ENCODE peak calls at places on chromosomes 12 and 14, in ten cellular contexts. F is fibroblast of lung, P is fibroblast of the aortic adventitia, V is cardiac fibroblast, A is Peyer's patch, J is A673, R is endodermal cell, L is colonic mucosa, I is stomach, Z is cardiac muscle cell. D is an unnamed sample.

GRCh38 chr12:115620816-115621215 is 656.7 kb downstream of the MED13L start:
- DNase-seq in A (no peak), I (no peak), P (no peak), Z (no peak), J (no peak), L (no peak), V (no peak), F (no peak), R (no peak), D (no peak)

GRCh38 chr14:77140937-77141591 is 527 bp downstream of the ZDHHC22 start:
- DNase-seq in L (no peak), A (no peak), V (peak), R (peak), P (no peak), J (peak), Z (peak), I (no peak), F (peak), D (no peak)

GRCh38 chr14:31510222-31510621 is 22.4 kb upstream of the GPR33 start:
- DNase-seq in P (peak), R (no peak), F (peak), I (no peak), Z (peak), V (peak), A (no peak), J (peak), L (no peak), D (no peak)

GRCh38 chr12:108853426-108853825 is 4.0 kb downstream of the SSH1 start:
- DNase-seq in V (no peak), J (no peak), Z (no peak), F (no peak), P (no peak), L (no peak), A (no peak), I (no peak), R (no peak), D (no peak)

GRCh38 chr14:53355581-53356112 is 202.5 kb upstream of the DDHD1 start:
- DNase-seq in L (no peak), R (peak), F (peak), V (peak), P (peak), J (peak), A (no peak), Z (peak), I (no peak), D (peak)

GRCh38 chr14:38143651-38144505 is 63.8 kb upstream of the SSTR1 start:
- DNase-seq in A (no peak), L (no peak), V (peak), R (no peak), F (peak), J (peak), I (no peak), P (peak), Z (peak), D (peak)

GRCh38 chr12:113744802-113745395 is 221.2 kb downstream of the RBM19 start:
- DNase-seq in R (no peak), I (no peak), P (no peak), V (no peak), J (no peak), A (no peak), F (no peak), Z (no peak), L (no peak), D (no peak)

GRCh38 chr14:81536125-81536771 is 2.6 kb upstream of the SEL1L start:
- DNase-seq in Z (no peak), I (no peak), R (no peak), F (no peak), V (peak), P (no peak), A (no peak), J (no peak), L (no peak), D (no peak)

GRCh38 chr14:70130498-70130897 is 58.3 kb downstream of the SLC8A3 start:
- DNase-seq in A (no peak), F (no peak), R (no peak), Z (no peak), I (no peak), P (no peak), V (no peak), J (no peak), L (no peak), D (no peak)

GRCh38 chr12:112916270-112916669 is 9.5 kb downstream of the OAS1 start:
- DNase-seq in A (peak), J (no peak), F (no peak), Z (peak), R (no peak), I (peak), P (no peak), V (peak), L (peak), D (no peak)

GRCh38 chr14:71725802-71726638 is 206.2 kb upstream of the RGS6 start:
- DNase-seq in J (peak), V (peak), I (no peak), Z (peak), F (peak), L (no peak), R (no peak), P (peak), A (no peak), D (peak)

GRCh38 chr14:68659021-68659931 is 133.6 kb downstream of the ZFP36L1 start:
- DNase-seq in F (peak), J (no peak), V (no peak), A (no peak), P (no peak), I (no peak), Z (peak), L (no peak), R (no peak), D (no peak)

GRCh38 chr14:31266437-31267331 is 59.1 kb upstream of the HECTD1 start:
- DNase-seq in I (no peak), P (no peak), F (no peak), L (no peak), V (no peak), J (no peak), Z (no peak), R (no peak), A (no peak), D (no peak)

GRCh38 chr14:55373784-55374725 is 37.6 kb downstream of the ATG14 start:
- DNase-seq in P (peak), J (no peak), Z (peak), V (peak), L (no peak), A (no peak), R (no peak), I (no peak), F (peak), D (peak)

GRCh38 chr14:61927015-61927414 is 164.8 kb downstream of the SNAPC1 start:
- DNase-seq in Z (no peak), J (no peak), A (no peak), P (peak), L (no peak), R (no peak), F (peak), V (peak), I (no peak), D (peak)

GRCh38 chr12:118455327-118455726 is 79.0 kb downstream of the SUDS3 start:
- DNase-seq in I (no peak), L (no peak), Z (no peak), J (no peak), V (no peak), R (no peak), P (no peak), F (no peak), A (no peak), D (no peak)

GRCh38 chr14:79436325-79436724 is 775.0 kb downstream of the DIO2 start:
- DNase-seq in V (no peak), Z (no peak), P (no peak), A (no peak), F (no peak), R (no peak), J (no peak), L (no peak), I (no peak), D (no peak)

GRCh38 chr14:100384819-100385813 is 62.0 kb downstream of the SLC25A47 start:
- DNase-seq in I (no peak), Z (peak), R (no peak), V (peak), L (no peak), J (peak), F (peak), A (no peak), P (peak), D (no peak)

GRCh38 chr12:127482950-127483349 is 784.0 kb upstream of the TMEM132C start:
- DNase-seq in A (no peak), P (no peak), J (no peak), V (no peak), L (no peak), Z (no peak), I (no peak), F (no peak), R (no peak), D (no peak)

GRCh38 chr12:32727237-32727636 is 28.5 kb downstream of the YARS2 start:
- DNase-seq in F (peak), P (no peak), L (no peak), Z (peak), R (peak), I (no peak), J (no peak), V (peak), A (no peak), D (no peak)

GRCh38 chr12:64534672-64535199 is 75.6 kb upstream of the RASSF3 start:
- DNase-seq in F (no peak), P (no peak), V (no peak), Z (no peak), L (no peak), R (no peak), I (no peak), A (no peak), J (no peak), D (no peak)

GRCh38 chr12:23950775-23951391 is 1.4 kb upstream of the SOX5 start:
- DNase-seq in L (no peak), V (peak), F (peak), R (no peak), I (no peak), A (peak), P (peak), J (no peak), Z (peak), D (no peak)

GRCh38 chr12:23949212-23950010 is at the start of gene SOX5:
- DNase-seq in A (no peak), Z (peak), V (peak), F (peak), R (peak), J (peak), L (no peak), P (peak), I (peak), D (peak)

GRCh38 chr12:23952071-23952470 is 2.6 kb upstream of the SOX5 start:
- DNase-seq in Z (no peak), F (no peak), R (no peak), J (no peak), P (no peak), V (no peak), L (no peak), A (no peak), I (no peak), D (no peak)

GRCh38 chr12:23947395-23947794 is 2.1 kb downstream of the SOX5 start:
- DNase-seq in F (no peak), Z (no peak), A (no peak), I (no peak), P (no peak), R (no peak), V (no peak), L (no peak), J (no peak), D (no peak)

GRCh38 chr12:23950011-23950774 is 723 bp upstream of the SOX5 start:
- DNase-seq in I (no peak), V (peak), F (peak), L (no peak), P (peak), A (no peak), J (peak), R (peak), Z (peak), D (no peak)
- H3K4me3 ChIP-seq in I (peak), V (peak), F (peak), L (peak), P (peak), A (peak), J (peak), R (peak), Z (peak), D (peak)

GRCh38 chr14:104516906-104517305 is 62.7 kb upstream of the C14orf180 start:
- DNase-seq in A (no peak), L (no peak), F (no peak), I (no peak), Z (no peak), J (no peak), P (no peak), R (peak), V (no peak), D (no peak)

GRCh38 chr14:104517426-104517825 is 62.1 kb upstream of the C14orf180 start:
- DNase-seq in A (no peak), I (peak), P (no peak), R (peak), V (no peak), L (no peak), Z (no peak), F (no peak), J (no peak), D (no peak)

GRCh38 chr14:104515811-104516780 is 63.5 kb upstream of the C14orf180 start:
- DNase-seq in P (no peak), R (peak), A (no peak), L (no peak), Z (no peak), J (no peak), F (no peak), V (no peak), I (peak), D (no peak)

GRCh38 chr14:104518659-104519350 is 60.8 kb upstream of the C14orf180 start:
- DNase-seq in P (no peak), V (no peak), L (no peak), I (peak), R (no peak), J (no peak), F (no peak), Z (no peak), A (no peak), D (no peak)

DNA sequence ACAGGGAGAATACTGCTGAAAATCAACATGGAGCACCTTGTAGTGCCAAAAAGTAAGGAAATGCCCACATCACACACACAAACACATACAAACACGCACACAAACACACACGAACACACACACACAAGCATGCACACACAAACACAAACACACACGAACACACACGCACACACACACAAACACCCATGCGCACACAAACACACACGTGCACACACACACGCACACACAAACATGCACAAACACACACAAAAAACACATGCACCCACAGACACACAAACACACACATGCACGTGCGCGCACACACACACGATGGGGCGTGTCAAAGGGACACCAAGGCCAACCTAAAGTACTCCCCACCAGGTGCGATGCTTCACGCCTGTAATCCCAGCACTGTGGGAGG is 61.7 kb upstream of the C14orf180 start:
- DNase-seq in P (no peak), Z (no peak), L (no peak), R (no peak), J (no peak), V (no peak), I (peak), F (no peak), A (no peak), D (no peak)
- TF ChIP-seq CTCF in P (no peak), Z (no peak), L (no peak), R (no peak), J (no peak), V (no peak), I (no peak), F (no peak), A (no peak), D (no peak)

GRCh38 chr14:49687942-49688700 is at the start of gene POLE2:
- DNase-seq in P (peak), I (peak), L (peak), R (peak), V (peak), J (peak), A (peak), F (peak), Z (peak), D (no peak)

GRCh38 chr14:49692191-49692757 is 646 bp upstream of the KLHDC1 start:
- DNase-seq in V (peak), F (no peak), Z (peak), P (no peak), L (no peak), I (no peak), J (no peak), A (no peak), R (no peak), D (no peak)

GRCh38 chr14:49686425-49686824 is 1.6 kb downstream of the POLE2 start:
- DNase-seq in V (no peak), A (no peak), Z (no peak), P (no peak), L (no peak), I (no peak), J (no peak), F (no peak), R (no peak), D (no peak)

GRCh38 chr14:49691031-49691430 is 1.9 kb upstream of the KLHDC1 start:
- DNase-seq in V (no peak), J (no peak), L (no peak), P (no peak), R (no peak), I (no peak), A (no peak), F (no peak), Z (no peak), D (no peak)

GRCh38 chr14:49688701-49689030 is 652 bp upstream of the POLE2 start:
- DNase-seq in R (no peak), P (no peak), F (no peak), I (no peak), Z (no peak), L (no peak), J (no peak), V (no peak), A (no peak), D (no peak)
- H3K4me3 ChIP-seq in R (peak), P (no peak), F (no peak), I (peak), Z (no peak), L (no peak), J (no peak), V (no peak), A (peak), D (no peak)

GRCh38 chr14:23286904-23287479 is 1.1 kb upstream of the HOMEZ start:
- DNase-seq in R (no peak), F (no peak), I (no peak), A (no peak), V (peak), J (no peak), P (peak), Z (peak), L (no peak), D (no peak)

GRCh38 chr14:23285530-23286019 is 357 bp downstream of the HOMEZ start:
- DNase-seq in R (no peak), Z (no peak), A (no peak), J (no peak), F (no peak), P (no peak), V (no peak), I (no peak), L (peak), D (no peak)

GRCh38 chr14:23281247-23281646 is 4.7 kb downstream of the HOMEZ start:
- DNase-seq in I (no peak), J (no peak), Z (no peak), P (no peak), L (no peak), A (no peak), F (no peak), R (no peak), V (no peak), D (no peak)

GRCh38 chr14:23284654-23285529 is 1.0 kb downstream of the HOMEZ start:
- DNase-seq in L (peak), F (peak), Z (peak), J (no peak), I (no peak), A (no peak), P (peak), V (peak), R (no peak), D (no peak)

DNA sequence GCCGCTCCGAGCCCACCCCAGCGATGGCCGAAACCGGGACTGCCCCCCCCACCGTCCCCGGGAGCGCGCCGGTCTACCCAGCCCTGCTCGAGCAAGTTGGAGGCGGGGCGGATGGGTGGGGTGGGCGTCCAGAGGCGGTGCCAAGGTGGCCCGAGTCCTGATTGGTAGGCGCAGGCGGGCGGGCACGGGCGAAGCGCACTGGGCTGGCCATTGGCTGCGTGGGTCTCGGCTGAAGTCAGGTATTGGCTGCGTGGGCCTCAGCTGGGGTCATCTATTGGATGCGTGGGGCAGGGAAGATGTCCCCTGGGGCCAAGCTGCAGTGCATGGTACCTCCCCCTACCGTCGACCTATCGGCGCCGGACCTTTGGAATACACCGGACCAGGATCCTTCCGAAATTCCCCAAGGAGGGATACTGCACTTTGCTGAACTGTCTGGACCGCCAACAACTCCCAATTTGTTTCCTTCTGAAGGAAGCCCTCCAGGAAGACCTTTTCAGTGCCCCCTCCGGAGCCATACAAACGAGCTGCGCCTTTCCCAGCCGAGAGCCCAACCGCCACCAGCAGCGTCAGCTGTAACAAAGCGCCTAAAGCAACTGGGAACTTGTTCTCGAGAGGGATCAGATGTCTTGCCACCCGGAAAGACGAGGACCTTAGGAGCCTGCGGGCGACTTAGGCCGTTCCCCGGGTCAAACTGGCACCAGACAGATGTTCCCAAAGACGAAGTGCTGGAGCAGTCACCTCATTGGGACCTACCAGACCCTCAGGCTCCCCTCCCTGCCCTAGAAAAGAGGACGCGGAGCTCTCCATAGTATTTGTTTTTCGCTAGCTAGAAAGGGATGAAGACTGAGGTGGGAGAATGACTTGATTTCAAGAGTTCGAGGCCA is at the start of gene HOMEZ:
- DNase-seq in P (peak), R (peak), J (peak), V (peak), A (peak), F (peak), I (peak), Z (peak), L (peak), D (peak)
- TF ChIP-seq CTCF in P (peak), R (peak), J (peak), V (no peak), A (peak), F (no peak), I (peak), Z (peak), L (no peak), D (no peak)